ENCODE peak calls at places on chromosomes 2 and 18, in five cellular contexts. F, Q, T, J and K are unnamed samples.

GRCh38 chr2:2523395-2524339 is 192.6 kb upstream of the MYT1L start:
- DNase-seq in J (no peak), F (no peak), Q (no peak), T (no peak), K (no peak)

GRCh38 chr2:238938460-238939055 is 90.7 kb downstream of the TWIST2 start:
- DNase-seq in F (peak), J (no peak), Q (no peak), T (no peak), K (no peak)

GRCh38 chr2:226423498-226423960 is 376.1 kb downstream of the IRS1 start:
- DNase-seq in F (peak), T (no peak), Q (peak), J (peak), K (no peak)

GRCh38 chr2:238771193-238771592 is 76.7 kb upstream of the TWIST2 start:
- DNase-seq in J (no peak), Q (no peak), T (no peak), F (no peak), K (no peak)

GRCh38 chr18:66621816-66622576 is 18.1 kb upstream of the CDH19 start:
- DNase-seq in J (no peak), T (no peak), F (no peak), Q (no peak), K (no peak)

GRCh38 chr2:216115224-216115582 is 6.1 kb downstream of the XRCC5 start:
- DNase-seq in T (peak), F (no peak), J (peak), Q (no peak), K (no peak)

GRCh38 chr2:119487434-119488244 is 36.6 kb downstream of the SCTR start:
- DNase-seq in J (no peak), F (no peak), T (peak), Q (no peak), K (no peak)

GRCh38 chr18:63970803-63971191 is 916 bp downstream of the SERPINB8 start:
- DNase-seq in Q (no peak), F (peak), J (no peak), T (peak), K (no peak)

GRCh38 chr2:98729652-98730051 is 1.3 kb downstream of the MGAT4A start:
- DNase-seq in T (no peak), J (no peak), Q (no peak), F (no peak), K (no peak)

GRCh38 chr18:37861981-37862380 is 296.4 kb upstream of the CELF4 start:
- DNase-seq in J (no peak), Q (no peak), T (no peak), F (no peak), K (no peak)

GRCh38 chr2:211766689-211767088 is 771.9 kb downstream of the ERBB4 start:
- DNase-seq in Q (no peak), J (no peak), T (peak), F (no peak), K (no peak)

GRCh38 chr2:7480431-7480830 is 563.2 kb downstream of the RNF144A start:
- DNase-seq in T (no peak), J (no peak), Q (no peak), F (no peak), K (no peak)